ENCODE peak calls at places on chromosome 2, in six cellular contexts. One of them, this sample, is unnamed.

GRCh38 chr2:86062043-86062442 is 43.6 kb downstream of the POLR1A start:
- DNase-seq in stomach: no peak
- DNase-seq in Caki2: peak; percentile 34
- DNase-seq in CD8-positive, alpha-beta memory T cell: no peak
- DNase-seq in NCI-H2081: no peak
- DNase-seq in activated CD4-positive, alpha-beta T cell treated with anti-CD3 and anti-CD28 coated beads for 36 hours: no peak
- DNase-seq in this sample: no peak

GRCh38 chr2:130756041-130756720 is 841 bp downstream of the AMER3 start:
- DNase-seq in stomach: no peak
- DNase-seq in Caki2: peak; percentile 52
- DNase-seq in CD8-positive, alpha-beta memory T cell: no peak
- DNase-seq in NCI-H2081: no peak
- DNase-seq in activated CD4-positive, alpha-beta T cell treated with anti-CD3 and anti-CD28 coated beads for 36 hours: peak; percentile 49
- DNase-seq in this sample: no peak

GRCh38 chr2:156343940-156344301 is 11.4 kb upstream of the NR4A2 start:
- DNase-seq in stomach: no peak
- DNase-seq in Caki2: no peak
- DNase-seq in CD8-positive, alpha-beta memory T cell: no peak
- DNase-seq in NCI-H2081: no peak
- DNase-seq in activated CD4-positive, alpha-beta T cell treated with anti-CD3 and anti-CD28 coated beads for 36 hours: no peak
- DNase-seq in this sample: no peak

GRCh38 chr2:213065583-213066444 is 85.6 kb downstream of the IKZF2 start:
- DNase-seq in stomach: peak; percentile 26
- DNase-seq in Caki2: no peak
- DNase-seq in CD8-positive, alpha-beta memory T cell: no peak
- DNase-seq in NCI-H2081: no peak
- DNase-seq in activated CD4-positive, alpha-beta T cell treated with anti-CD3 and anti-CD28 coated beads for 36 hours: peak; percentile 20
- DNase-seq in this sample: no peak

GRCh38 chr2:151401149-151401548 is 8.6 kb upstream of the RIF1 start:
- DNase-seq in stomach: no peak
- DNase-seq in Caki2: no peak
- DNase-seq in CD8-positive, alpha-beta memory T cell: no peak
- DNase-seq in NCI-H2081: no peak
- DNase-seq in activated CD4-positive, alpha-beta T cell treated with anti-CD3 and anti-CD28 coated beads for 36 hours: no peak
- DNase-seq in this sample: no peak

GRCh38 chr2:17579605-17580318 is 39.3 kb downstream of the VSNL1 start:
- DNase-seq in stomach: no peak
- DNase-seq in Caki2: no peak
- DNase-seq in CD8-positive, alpha-beta memory T cell: no peak
- DNase-seq in NCI-H2081: no peak
- DNase-seq in activated CD4-positive, alpha-beta T cell treated with anti-CD3 and anti-CD28 coated beads for 36 hours: no peak
- DNase-seq in this sample: no peak

GRCh38 chr2:133591164-133591563 is 22.9 kb upstream of the NCKAP5 start:
- DNase-seq in stomach: peak; percentile 42
- DNase-seq in Caki2: no peak
- DNase-seq in CD8-positive, alpha-beta memory T cell: no peak
- DNase-seq in NCI-H2081: peak; percentile 69
- DNase-seq in activated CD4-positive, alpha-beta T cell treated with anti-CD3 and anti-CD28 coated beads for 36 hours: no peak
- DNase-seq in this sample: no peak

GRCh38 chr2:190340369-190340768 is 3.0 kb upstream of the INPP1 start:
- DNase-seq in stomach: no peak
- DNase-seq in Caki2: peak; percentile 21
- DNase-seq in CD8-positive, alpha-beta memory T cell: no peak
- DNase-seq in NCI-H2081: peak; percentile 7
- DNase-seq in activated CD4-positive, alpha-beta T cell treated with anti-CD3 and anti-CD28 coated beads for 36 hours: no peak
- DNase-seq in this sample: peak; percentile 63

GRCh38 chr2:237298323-237299118 is 115.4 kb downstream of the COL6A3 start:
- DNase-seq in stomach: no peak
- DNase-seq in Caki2: peak; percentile 84
- DNase-seq in CD8-positive, alpha-beta memory T cell: no peak
- DNase-seq in NCI-H2081: no peak
- DNase-seq in activated CD4-positive, alpha-beta T cell treated with anti-CD3 and anti-CD28 coated beads for 36 hours: no peak
- DNase-seq in this sample: peak; percentile 46

GRCh38 chr2:9087151-9087681 is 83.7 kb upstream of the MBOAT2 start:
- DNase-seq in stomach: no peak
- DNase-seq in Caki2: no peak
- DNase-seq in CD8-positive, alpha-beta memory T cell: no peak
- DNase-seq in NCI-H2081: no peak
- DNase-seq in activated CD4-positive, alpha-beta T cell treated with anti-CD3 and anti-CD28 coated beads for 36 hours: no peak
- DNase-seq in this sample: no peak

GRCh38 chr2:127174176-127174575 is 45.9 kb downstream of the CYP27C1 start:
- DNase-seq in stomach: no peak
- DNase-seq in Caki2: no peak
- DNase-seq in CD8-positive, alpha-beta memory T cell: no peak
- DNase-seq in NCI-H2081: no peak
- DNase-seq in activated CD4-positive, alpha-beta T cell treated with anti-CD3 and anti-CD28 coated beads for 36 hours: peak; percentile 27
- DNase-seq in this sample: peak; percentile 44

GRCh38 chr2:53314718-53315117 is 452.9 kb upstream of the CHAC2 start:
- DNase-seq in stomach: no peak
- DNase-seq in Caki2: no peak
- DNase-seq in CD8-positive, alpha-beta memory T cell: no peak
- DNase-seq in NCI-H2081: no peak
- DNase-seq in activated CD4-positive, alpha-beta T cell treated with anti-CD3 and anti-CD28 coated beads for 36 hours: no peak
- DNase-seq in this sample: no peak

GRCh38 chr2:219552382-219553167 is 8.7 kb downstream of the TMEM198 start:
- DNase-seq in stomach: peak; percentile 89
- DNase-seq in Caki2: peak; percentile 82
- DNase-seq in CD8-positive, alpha-beta memory T cell: peak; percentile 80
- DNase-seq in NCI-H2081: peak; percentile 76
- DNase-seq in activated CD4-positive, alpha-beta T cell treated with anti-CD3 and anti-CD28 coated beads for 36 hours: peak; percentile 89
- DNase-seq in this sample: no peak

GRCh38 chr2:229380101-229380625 is 109.1 kb upstream of the PID1 start:
- DNase-seq in stomach: no peak
- DNase-seq in Caki2: no peak
- DNase-seq in CD8-positive, alpha-beta memory T cell: no peak
- DNase-seq in NCI-H2081: no peak
- DNase-seq in activated CD4-positive, alpha-beta T cell treated with anti-CD3 and anti-CD28 coated beads for 36 hours: no peak
- DNase-seq in this sample: no peak

GRCh38 chr2:88003074-88003755 is 13.1 kb downstream of the RNU2-63P start:
- DNase-seq in stomach: no peak
- DNase-seq in Caki2: no peak
- DNase-seq in CD8-positive, alpha-beta memory T cell: no peak
- DNase-seq in NCI-H2081: no peak
- DNase-seq in activated CD4-positive, alpha-beta T cell treated with anti-CD3 and anti-CD28 coated beads for 36 hours: no peak
- DNase-seq in this sample: no peak

GRCh38 chr2:112187046-112187715 is 49.0 kb downstream of the FBLN7 start:
- DNase-seq in stomach: no peak
- DNase-seq in Caki2: no peak
- DNase-seq in CD8-positive, alpha-beta memory T cell: no peak
- DNase-seq in NCI-H2081: no peak
- DNase-seq in activated CD4-positive, alpha-beta T cell treated with anti-CD3 and anti-CD28 coated beads for 36 hours: peak; percentile 50
- DNase-seq in this sample: no peak

GRCh38 chr2:233331536-233331935 is 22.8 kb upstream of the DGKD start:
- DNase-seq in stomach: peak; percentile 60
- DNase-seq in Caki2: no peak
- DNase-seq in CD8-positive, alpha-beta memory T cell: peak; percentile 86
- DNase-seq in NCI-H2081: no peak
- DNase-seq in activated CD4-positive, alpha-beta T cell treated with anti-CD3 and anti-CD28 coated beads for 36 hours: peak; percentile 71
- DNase-seq in this sample: no peak

GRCh38 chr2:4780679-4781078 is 911.5 kb upstream of the SOX11 start:
- DNase-seq in stomach: no peak
- DNase-seq in Caki2: peak; percentile 16
- DNase-seq in CD8-positive, alpha-beta memory T cell: no peak
- DNase-seq in NCI-H2081: no peak
- DNase-seq in activated CD4-positive, alpha-beta T cell treated with anti-CD3 and anti-CD28 coated beads for 36 hours: no peak
- DNase-seq in this sample: no peak

GRCh38 chr2:158973511-158973956 is 5.1 kb downstream of the TANC1 start:
- DNase-seq in stomach: no peak
- DNase-seq in Caki2: peak; percentile 8
- DNase-seq in CD8-positive, alpha-beta memory T cell: no peak
- DNase-seq in NCI-H2081: peak; percentile 44
- DNase-seq in activated CD4-positive, alpha-beta T cell treated with anti-CD3 and anti-CD28 coated beads for 36 hours: no peak
- DNase-seq in this sample: peak; percentile 57

GRCh38 chr2:37379881-37380296 is 35.5 kb downstream of the QPCT start:
- DNase-seq in stomach: no peak
- DNase-seq in Caki2: no peak
- DNase-seq in CD8-positive, alpha-beta memory T cell: no peak
- DNase-seq in NCI-H2081: no peak
- DNase-seq in activated CD4-positive, alpha-beta T cell treated with anti-CD3 and anti-CD28 coated beads for 36 hours: no peak
- DNase-seq in this sample: peak; percentile 24

GRCh38 chr2:1995584-1995983 is 251.3 kb upstream of the PXDN start:
- DNase-seq in stomach: no peak
- DNase-seq in Caki2: no peak
- DNase-seq in CD8-positive, alpha-beta memory T cell: no peak
- DNase-seq in NCI-H2081: no peak
- DNase-seq in activated CD4-positive, alpha-beta T cell treated with anti-CD3 and anti-CD28 coated beads for 36 hours: no peak
- DNase-seq in this sample: no peak

GRCh38 chr2:56583796-56584313 is 400.1 kb downstream of the CCDC85A start:
- DNase-seq in stomach: no peak
- DNase-seq in Caki2: no peak
- DNase-seq in CD8-positive, alpha-beta memory T cell: no peak
- DNase-seq in NCI-H2081: no peak
- DNase-seq in activated CD4-positive, alpha-beta T cell treated with anti-CD3 and anti-CD28 coated beads for 36 hours: no peak
- DNase-seq in this sample: no peak